ENCODE peak calls at places on chromosomes 4 and X, in nine cellular contexts. F is NCI-H2029; R is nephron progenitor cell; P is NCI-H510A treated with DMSO at 0.1 percent for 48 hours; O is activated CD4-positive, CD25-positive, alpha-beta regulatory T cell; J is cerebellum; D is iPS-NIHi11; X is DMS53; H is heart right ventricle. G is an unnamed sample.
A peak's percentile ranks its signal among the peaks of the same experiment; 100 is the strongest.

GRCh38 chr4:152197211-152197610 is 338.7 kb downstream of the FBXW7 start:
- DNase-seq in X (no peak), H (no peak), P (no peak), D (no peak), O (no peak), R (no peak), J (peak; percentile 13), F (no peak), G (no peak)

GRCh38 chrX:22674947-22675346 is 324.8 kb upstream of the DDX53 start:
- DNase-seq in R (no peak), J (no peak), D (no peak), P (no peak), H (no peak), X (peak; percentile 72), F (peak; percentile 61), O (no peak), G (no peak)

GRCh38 chr4:27087306-27088045 is 226.8 kb downstream of the STIM2 start:
- DNase-seq in P (no peak), F (no peak), O (no peak), X (peak; percentile 52), J (no peak), R (no peak), H (no peak), D (no peak), G (no peak)

GRCh38 chrX:581717-582116 is 48.9 kb upstream of the SHOX start:
- DNase-seq in X (no peak), R (no peak), J (no peak), F (no peak), P (no peak), H (no peak), D (no peak), O (no peak), G (no peak)

GRCh38 chrX:154437971-154438893 is 1.3 kb downstream of the GDI1 start:
- DNase-seq in F (no peak), R (no peak), P (no peak), D (no peak), J (no peak), X (no peak), O (no peak), H (no peak), G (no peak)

GRCh38 chrX:135740683-135741149 is 27.3 kb downstream of the CT45A3 start:
- DNase-seq in O (no peak), R (no peak), X (no peak), H (no peak), F (no peak), J (no peak), D (peak; percentile 64), P (no peak), G (peak; percentile 4)

GRCh38 chr4:152680988-152681731 is 1.4 kb upstream of the TMEM154 start:
- DNase-seq in D (no peak), P (no peak), X (peak; percentile 17), R (no peak), J (no peak), O (no peak), F (no peak), H (no peak), G (peak; percentile 93)

GRCh38 chr4:183261953-183262775 is 57.9 kb downstream of the CLDN22 start:
- DNase-seq in F (peak; percentile 67), R (peak; percentile 87), J (peak; percentile 65), D (peak; percentile 79), P (peak; percentile 49), O (peak; percentile 53), X (peak; percentile 85), H (peak; percentile 69), G (peak; percentile 59)

GRCh38 chr4:110480031-110480549 is 4.1 kb downstream of the ENPEP start:
- DNase-seq in H (no peak), J (no peak), D (no peak), O (no peak), R (no peak), X (no peak), F (no peak), P (no peak), G (no peak)

GRCh38 chr4:54400802-54401201 is 171.7 kb downstream of the PDGFRA start:
- DNase-seq in P (no peak), X (peak; percentile 91), J (no peak), F (no peak), O (no peak), H (no peak), R (no peak), D (no peak), G (peak; percentile 31)

GRCh38 chr4:184851200-184851541 is 25.4 kb upstream of the ACSL1 start:
- DNase-seq in H (no peak), F (no peak), R (no peak), X (no peak), J (no peak), D (no peak), P (no peak), O (no peak), G (no peak)

GRCh38 chr4:165312506-165312905 is 15.0 kb upstream of the MSMO1 start:
- DNase-seq in D (no peak), J (no peak), P (no peak), F (no peak), X (no peak), O (no peak), H (no peak), R (no peak), G (no peak)

GRCh38 chr4:52883183-52883621 is 21.1 kb downstream of the RASL11B start:
- DNase-seq in P (no peak), O (no peak), F (no peak), X (peak; percentile 40), H (no peak), D (peak; percentile 30), J (no peak), R (no peak), G (no peak)

GRCh38 chrX:97310373-97310772 is 426.7 kb downstream of the RPA4 start:
- DNase-seq in R (no peak), P (no peak), J (no peak), H (no peak), X (no peak), F (no peak), D (peak; percentile 24), O (no peak), G (peak; percentile 7)

GRCh38 chr4:96154676-96155075 is 314.8 kb downstream of the PDHA2 start:
- DNase-seq in H (no peak), F (no peak), P (no peak), D (no peak), O (no peak), J (no peak), R (no peak), X (no peak), G (no peak)

GRCh38 chr4:20327808-20328207 is 76.1 kb downstream of the SLIT2 start:
- DNase-seq in F (no peak), D (no peak), P (no peak), X (no peak), O (no peak), R (no peak), J (no peak), H (no peak), G (no peak)

GRCh38 chrX:47030339-47030738 is 47.9 kb upstream of the RGN start:
- DNase-seq in O (no peak), H (no peak), F (peak; percentile 1), R (peak; percentile 20), J (peak; percentile 30), P (peak; percentile 48), D (peak; percentile 27), X (peak; percentile 80), G (peak; percentile 36)

GRCh38 chr4:100311181-100311580 is 120.9 kb upstream of the DDIT4L start:
- DNase-seq in X (peak; percentile 62), P (no peak), F (no peak), D (peak; percentile 8), O (no peak), H (no peak), J (no peak), R (no peak), G (no peak)

GRCh38 chr4:89509708-89510269 is 202.2 kb upstream of the GPRIN3 start:
- DNase-seq in F (no peak), P (no peak), D (no peak), R (no peak), H (no peak), O (no peak), J (no peak), X (no peak), G (no peak)

GRCh38 chr4:25401066-25401465 is 24.0 kb downstream of the ANAPC4 start:
- DNase-seq in P (no peak), J (no peak), O (no peak), R (no peak), H (no peak), X (no peak), D (no peak), F (no peak), G (peak; percentile 5)

GRCh38 chr4:41599192-41599786 is 61.3 kb downstream of the LIMCH1 start:
- DNase-seq in O (no peak), X (no peak), H (no peak), F (no peak), R (no peak), D (no peak), P (no peak), J (no peak), G (no peak)

GRCh38 chrX:116863029-116863428 is 400.3 kb upstream of the CT83 start:
- DNase-seq in H (no peak), X (no peak), P (no peak), J (no peak), O (no peak), R (no peak), D (no peak), F (no peak), G (no peak)

GRCh38 chrX:153921070-153921469 is 5.0 kb downstream of the ARHGAP4 start:
- DNase-seq in R (no peak), J (no peak), D (no peak), P (no peak), H (no peak), X (no peak), O (no peak), F (no peak), G (no peak)